ENCODE peak calls at places on chromosomes 7 and 10, in ten cellular contexts. One of them, this sample, is unnamed.

GRCh38 chr10:58796242-58796641 is 283.6 kb downstream of the BICC1 start:
- DNase-seq in activated CD4-positive, alpha-beta T cell treated with anti-CD3 and anti-CD28 coated beads, Interleukin-2, amount 50 U/mL, for 1 hour: no peak
- DNase-seq in CD8-positive, alpha-beta memory T cell: no peak
- DNase-seq in activated gamma-delta T cell: no peak
- DNase-seq in NCI-H146: no peak
- DNase-seq in transverse colon: no peak
- DNase-seq in EH: no peak
- DNase-seq in lower leg skin: no peak
- DNase-seq in GM23338: peak
- DNase-seq in AG09319: no peak
- DNase-seq in this sample: no peak

GRCh38 chr10:28881483-28881882 is 204.2 kb downstream of the BAMBI start:
- DNase-seq in activated CD4-positive, alpha-beta T cell treated with anti-CD3 and anti-CD28 coated beads, Interleukin-2, amount 50 U/mL, for 1 hour: no peak
- DNase-seq in lower leg skin: no peak
- DNase-seq in activated gamma-delta T cell: no peak
- DNase-seq in AG09319: no peak
- DNase-seq in transverse colon: no peak
- DNase-seq in NCI-H146: no peak
- DNase-seq in EH: no peak
- DNase-seq in CD8-positive, alpha-beta memory T cell: no peak
- DNase-seq in GM23338: no peak
- DNase-seq in this sample: no peak

GRCh38 chr10:6461961-6462360 is 118.1 kb downstream of the PRKCQ start:
- DNase-seq in EH: no peak
- DNase-seq in AG09319: no peak
- DNase-seq in NCI-H146: no peak
- DNase-seq in activated gamma-delta T cell: no peak
- DNase-seq in activated CD4-positive, alpha-beta T cell treated with anti-CD3 and anti-CD28 coated beads, Interleukin-2, amount 50 U/mL, for 1 hour: no peak
- DNase-seq in GM23338: no peak
- DNase-seq in lower leg skin: no peak
- DNase-seq in transverse colon: no peak
- DNase-seq in CD8-positive, alpha-beta memory T cell: no peak
- DNase-seq in this sample: no peak

GRCh38 chr10:121668336-121669009 is 70.2 kb upstream of the FGFR2 start:
- DNase-seq in transverse colon: peak
- DNase-seq in activated CD4-positive, alpha-beta T cell treated with anti-CD3 and anti-CD28 coated beads, Interleukin-2, amount 50 U/mL, for 1 hour: no peak
- DNase-seq in EH: no peak
- DNase-seq in AG09319: no peak
- DNase-seq in GM23338: peak
- DNase-seq in CD8-positive, alpha-beta memory T cell: no peak
- DNase-seq in activated gamma-delta T cell: no peak
- DNase-seq in lower leg skin: no peak
- DNase-seq in NCI-H146: peak
- DNase-seq in this sample: no peak

GRCh38 chr10:62052276-62052675 is 150.8 kb downstream of the ARID5B start:
- DNase-seq in CD8-positive, alpha-beta memory T cell: no peak
- DNase-seq in lower leg skin: no peak
- DNase-seq in EH: no peak
- DNase-seq in transverse colon: no peak
- DNase-seq in activated CD4-positive, alpha-beta T cell treated with anti-CD3 and anti-CD28 coated beads, Interleukin-2, amount 50 U/mL, for 1 hour: no peak
- DNase-seq in GM23338: no peak
- DNase-seq in activated gamma-delta T cell: no peak
- DNase-seq in NCI-H146: no peak
- DNase-seq in AG09319: no peak
- DNase-seq in this sample: no peak

GRCh38 chr7:43296306-43296705 is 183.9 kb downstream of the HECW1 start:
- DNase-seq in activated gamma-delta T cell: no peak
- DNase-seq in AG09319: no peak
- DNase-seq in NCI-H146: peak
- DNase-seq in transverse colon: no peak
- DNase-seq in CD8-positive, alpha-beta memory T cell: no peak
- DNase-seq in EH: no peak
- DNase-seq in activated CD4-positive, alpha-beta T cell treated with anti-CD3 and anti-CD28 coated beads, Interleukin-2, amount 50 U/mL, for 1 hour: no peak
- DNase-seq in GM23338: peak
- DNase-seq in lower leg skin: no peak
- DNase-seq in this sample: no peak

GRCh38 chr10:2968401-2968800 is 98.9 kb upstream of the PFKP start:
- DNase-seq in AG09319: no peak
- DNase-seq in EH: peak
- DNase-seq in transverse colon: no peak
- DNase-seq in CD8-positive, alpha-beta memory T cell: no peak
- DNase-seq in activated gamma-delta T cell: no peak
- DNase-seq in activated CD4-positive, alpha-beta T cell treated with anti-CD3 and anti-CD28 coated beads, Interleukin-2, amount 50 U/mL, for 1 hour: no peak
- DNase-seq in NCI-H146: no peak
- DNase-seq in GM23338: no peak
- DNase-seq in lower leg skin: no peak
- DNase-seq in this sample: no peak

GRCh38 chr7:6022671-6023070 is 8.5 kb upstream of the ANKRD61 start:
- DNase-seq in GM23338: no peak
- DNase-seq in EH: no peak
- DNase-seq in AG09319: no peak
- DNase-seq in CD8-positive, alpha-beta memory T cell: no peak
- DNase-seq in NCI-H146: no peak
- DNase-seq in transverse colon: no peak
- DNase-seq in activated gamma-delta T cell: no peak
- DNase-seq in activated CD4-positive, alpha-beta T cell treated with anti-CD3 and anti-CD28 coated beads, Interleukin-2, amount 50 U/mL, for 1 hour: no peak
- DNase-seq in lower leg skin: no peak
- DNase-seq in this sample: no peak

GRCh38 chr10:132637477-132638129 is 100.0 kb downstream of the INPP5A start:
- DNase-seq in NCI-H146: peak
- DNase-seq in CD8-positive, alpha-beta memory T cell: no peak
- DNase-seq in lower leg skin: no peak
- DNase-seq in transverse colon: no peak
- DNase-seq in activated CD4-positive, alpha-beta T cell treated with anti-CD3 and anti-CD28 coated beads, Interleukin-2, amount 50 U/mL, for 1 hour: no peak
- DNase-seq in EH: peak
- DNase-seq in GM23338: peak
- DNase-seq in activated gamma-delta T cell: no peak
- DNase-seq in AG09319: no peak
- DNase-seq in this sample: no peak

GRCh38 chr10:1160561-1160961 is 104.4 kb downstream of the WDR37 start:
- DNase-seq in CD8-positive, alpha-beta memory T cell: no peak
- DNase-seq in EH: no peak
- DNase-seq in lower leg skin: peak
- DNase-seq in NCI-H146: no peak
- DNase-seq in transverse colon: no peak
- DNase-seq in GM23338: no peak
- DNase-seq in activated gamma-delta T cell: no peak
- DNase-seq in AG09319: no peak
- DNase-seq in activated CD4-positive, alpha-beta T cell treated with anti-CD3 and anti-CD28 coated beads, Interleukin-2, amount 50 U/mL, for 1 hour: no peak
- DNase-seq in this sample: no peak